ENCODE peak calls at places on chromosome 7, in six cellular contexts. One of them, this sample, is unnamed.

GRCh38 chr7:28533731-28534531 is 121.6 kb downstream of the CREB5 start:
- DNase-seq in CD4-positive, alpha-beta memory T cell: no peak
- DNase-seq in adrenal gland: no peak
- DNase-seq in pancreas: no peak
- DNase-seq in lower lobe of right lung: no peak
- DNase-seq in stomach: no peak
- DNase-seq in this sample: no peak

GRCh38 chr7:119271147-119271779 is 1001.7 kb upstream of the KCND2 start:
- DNase-seq in CD4-positive, alpha-beta memory T cell: no peak
- DNase-seq in adrenal gland: no peak
- DNase-seq in pancreas: peak; percentile 4
- DNase-seq in lower lobe of right lung: no peak
- DNase-seq in stomach: no peak
- DNase-seq in this sample: no peak

GRCh38 chr7:38215734-38216670 is 38.0 kb downstream of the STARD3NL start:
- DNase-seq in CD4-positive, alpha-beta memory T cell: peak; percentile 75
- DNase-seq in adrenal gland: peak; percentile 82
- DNase-seq in pancreas: peak; percentile 85
- DNase-seq in lower lobe of right lung: peak; percentile 87
- DNase-seq in stomach: peak; percentile 74
- DNase-seq in this sample: peak; percentile 71

GRCh38 chr7:98619450-98620321 is 2.6 kb downstream of the NPTX2 start:
- DNase-seq in CD4-positive, alpha-beta memory T cell: no peak
- DNase-seq in adrenal gland: peak; percentile 75
- DNase-seq in pancreas: peak; percentile 87
- DNase-seq in lower lobe of right lung: no peak
- DNase-seq in stomach: peak; percentile 40
- DNase-seq in this sample: peak; percentile 79

GRCh38 chr7:107980671-107981190 is 22.2 kb downstream of the LAMB1 start:
- DNase-seq in CD4-positive, alpha-beta memory T cell: no peak
- DNase-seq in adrenal gland: no peak
- DNase-seq in pancreas: no peak
- DNase-seq in lower lobe of right lung: no peak
- DNase-seq in stomach: no peak
- DNase-seq in this sample: no peak

GRCh38 chr7:20064974-20065862 is 152.0 kb downstream of the MACC1 start:
- DNase-seq in CD4-positive, alpha-beta memory T cell: no peak
- DNase-seq in adrenal gland: no peak
- DNase-seq in pancreas: no peak
- DNase-seq in lower lobe of right lung: no peak
- DNase-seq in stomach: no peak
- DNase-seq in this sample: no peak

GRCh38 chr7:138992052-138992531 is 10.9 kb upstream of the KIAA1549 start:
- DNase-seq in CD4-positive, alpha-beta memory T cell: no peak
- DNase-seq in adrenal gland: no peak
- DNase-seq in pancreas: no peak
- DNase-seq in lower lobe of right lung: no peak
- DNase-seq in stomach: no peak
- DNase-seq in this sample: no peak

GRCh38 chr7:148650232-148650858 is 48.4 kb upstream of the CUL1 start:
- DNase-seq in CD4-positive, alpha-beta memory T cell: no peak
- DNase-seq in adrenal gland: no peak
- DNase-seq in pancreas: no peak
- DNase-seq in lower lobe of right lung: no peak
- DNase-seq in stomach: no peak
- DNase-seq in this sample: no peak

GRCh38 chr7:92205987-92206386 is 27.0 kb upstream of the LRRD1 start:
- DNase-seq in CD4-positive, alpha-beta memory T cell: no peak
- DNase-seq in adrenal gland: no peak
- DNase-seq in pancreas: no peak
- DNase-seq in lower lobe of right lung: no peak
- DNase-seq in stomach: no peak
- DNase-seq in this sample: no peak

GRCh38 chr7:132410385-132410784 is 165.9 kb downstream of the PLXNA4 start:
- DNase-seq in CD4-positive, alpha-beta memory T cell: no peak
- DNase-seq in adrenal gland: no peak
- DNase-seq in pancreas: no peak
- DNase-seq in lower lobe of right lung: no peak
- DNase-seq in stomach: no peak
- DNase-seq in this sample: no peak

GRCh38 chr7:14924398-14924797 is 21.8 kb upstream of the DGKB start:
- DNase-seq in CD4-positive, alpha-beta memory T cell: no peak
- DNase-seq in adrenal gland: no peak
- DNase-seq in pancreas: no peak
- DNase-seq in lower lobe of right lung: no peak
- DNase-seq in stomach: no peak
- DNase-seq in this sample: no peak

GRCh38 chr7:107564553-107565298 is 955 bp downstream of the DUS4L start:
- DNase-seq in CD4-positive, alpha-beta memory T cell: no peak
- DNase-seq in adrenal gland: no peak
- DNase-seq in pancreas: no peak
- DNase-seq in lower lobe of right lung: no peak
- DNase-seq in stomach: no peak
- DNase-seq in this sample: no peak

GRCh38 chr7:74174606-74175082 is 488 bp downstream of the EIF4H start:
- DNase-seq in CD4-positive, alpha-beta memory T cell: peak; percentile 58
- DNase-seq in adrenal gland: peak; percentile 58
- DNase-seq in pancreas: peak; percentile 77
- DNase-seq in lower lobe of right lung: no peak
- DNase-seq in stomach: peak; percentile 31
- DNase-seq in this sample: peak; percentile 61

GRCh38 chr7:80247144-80247543 is 112.5 kb downstream of the GNAI1 start:
- DNase-seq in CD4-positive, alpha-beta memory T cell: no peak
- DNase-seq in adrenal gland: no peak
- DNase-seq in pancreas: no peak
- DNase-seq in lower lobe of right lung: no peak
- DNase-seq in stomach: no peak
- DNase-seq in this sample: no peak

GRCh38 chr7:24764972-24765744 is 7.9 kb upstream of the GSDME start:
- DNase-seq in CD4-positive, alpha-beta memory T cell: no peak
- DNase-seq in adrenal gland: no peak
- DNase-seq in pancreas: no peak
- DNase-seq in lower lobe of right lung: no peak
- DNase-seq in stomach: no peak
- DNase-seq in this sample: no peak

GRCh38 chr7:113775401-113775800 is 143.4 kb downstream of the PPP1R3A start:
- DNase-seq in CD4-positive, alpha-beta memory T cell: no peak
- DNase-seq in adrenal gland: no peak
- DNase-seq in pancreas: no peak
- DNase-seq in lower lobe of right lung: no peak
- DNase-seq in stomach: no peak
- DNase-seq in this sample: no peak

GRCh38 chr7:42226354-42226941 is 10.6 kb downstream of the GLI3 start:
- DNase-seq in CD4-positive, alpha-beta memory T cell: no peak
- DNase-seq in adrenal gland: no peak
- DNase-seq in pancreas: no peak
- DNase-seq in lower lobe of right lung: no peak
- DNase-seq in stomach: no peak
- DNase-seq in this sample: no peak

GRCh38 chr7:65251851-65252620 is 121.6 kb upstream of the ZNF92 start:
- DNase-seq in CD4-positive, alpha-beta memory T cell: peak; percentile 64
- DNase-seq in adrenal gland: peak; percentile 53
- DNase-seq in pancreas: peak; percentile 81
- DNase-seq in lower lobe of right lung: peak; percentile 78
- DNase-seq in stomach: peak; percentile 56
- DNase-seq in this sample: peak; percentile 69

GRCh38 chr7:94276046-94276445 is 118.6 kb upstream of the COL1A2 start:
- DNase-seq in CD4-positive, alpha-beta memory T cell: no peak
- DNase-seq in adrenal gland: no peak
- DNase-seq in pancreas: no peak
- DNase-seq in lower lobe of right lung: no peak
- DNase-seq in stomach: no peak
- DNase-seq in this sample: no peak

GRCh38 chr7:44293561-44294324 is 31.7 kb downstream of the CAMK2B start:
- DNase-seq in CD4-positive, alpha-beta memory T cell: peak; percentile 31
- DNase-seq in adrenal gland: peak; percentile 16
- DNase-seq in pancreas: no peak
- DNase-seq in lower lobe of right lung: peak; percentile 44
- DNase-seq in stomach: peak; percentile 25
- DNase-seq in this sample: peak; percentile 21

GRCh38 chr7:34596887-34597286 is 61.1 kb upstream of the NPSR1 start:
- DNase-seq in CD4-positive, alpha-beta memory T cell: no peak
- DNase-seq in adrenal gland: no peak
- DNase-seq in pancreas: no peak
- DNase-seq in lower lobe of right lung: no peak
- DNase-seq in stomach: no peak
- DNase-seq in this sample: no peak

GRCh38 chr7:141584935-141585334 is 33.7 kb downstream of the AGK start:
- DNase-seq in CD4-positive, alpha-beta memory T cell: no peak
- DNase-seq in adrenal gland: no peak
- DNase-seq in pancreas: no peak
- DNase-seq in lower lobe of right lung: no peak
- DNase-seq in stomach: no peak
- DNase-seq in this sample: no peak

GRCh38 chr7:98868450-98868849 is 1.4 kb downstream of the TMEM130 start:
- DNase-seq in CD4-positive, alpha-beta memory T cell: no peak
- DNase-seq in adrenal gland: no peak
- DNase-seq in pancreas: no peak
- DNase-seq in lower lobe of right lung: no peak
- DNase-seq in stomach: no peak
- DNase-seq in this sample: no peak

GRCh38 chr7:36358589-36358988 is 31.1 kb upstream of the ANLN start:
- DNase-seq in CD4-positive, alpha-beta memory T cell: no peak
- DNase-seq in adrenal gland: no peak
- DNase-seq in pancreas: no peak
- DNase-seq in lower lobe of right lung: no peak
- DNase-seq in stomach: no peak
- DNase-seq in this sample: no peak
- H3K27me3 ChIP-seq in CD4-positive, alpha-beta memory T cell: no peaks in the 10 kb centered on the region
- H3K27me3 ChIP-seq in adrenal gland: no peaks in the 10 kb centered on the region
- H3K27me3 ChIP-seq in pancreas: no peaks in the 10 kb centered on the region
- H3K27me3 ChIP-seq in lower lobe of right lung: no peaks in the 10 kb centered on the region
- H3K27me3 ChIP-seq in stomach: no peaks in the 10 kb centered on the region
- H3K27me3 ChIP-seq in this sample: no peaks in the 10 kb centered on the region

GRCh38 chr7:36152756-36153570 is at the start of gene EEPD1:
- DNase-seq in CD4-positive, alpha-beta memory T cell: peak; percentile 99
- DNase-seq in adrenal gland: peak; percentile 100
- DNase-seq in pancreas: peak; percentile 100
- DNase-seq in lower lobe of right lung: peak; percentile 100
- DNase-seq in stomach: peak; percentile 100
- DNase-seq in this sample: peak; percentile 100
- H3K4me1 ChIP-seq in CD4-positive, alpha-beta memory T cell: peaks cover 44% of the 10 kb centered on the region
- H3K4me1 ChIP-seq in adrenal gland: peaks cover 37% of the 10 kb centered on the region
- H3K4me1 ChIP-seq in pancreas: peaks cover 34% of the 10 kb centered on the region
- H3K4me1 ChIP-seq in lower lobe of right lung: peaks cover 37% of the 10 kb centered on the region
- H3K4me1 ChIP-seq in stomach: peaks cover 52% of the 10 kb centered on the region
- H3K4me1 ChIP-seq in this sample: no peaks in the 10 kb centered on the region

DNA sequence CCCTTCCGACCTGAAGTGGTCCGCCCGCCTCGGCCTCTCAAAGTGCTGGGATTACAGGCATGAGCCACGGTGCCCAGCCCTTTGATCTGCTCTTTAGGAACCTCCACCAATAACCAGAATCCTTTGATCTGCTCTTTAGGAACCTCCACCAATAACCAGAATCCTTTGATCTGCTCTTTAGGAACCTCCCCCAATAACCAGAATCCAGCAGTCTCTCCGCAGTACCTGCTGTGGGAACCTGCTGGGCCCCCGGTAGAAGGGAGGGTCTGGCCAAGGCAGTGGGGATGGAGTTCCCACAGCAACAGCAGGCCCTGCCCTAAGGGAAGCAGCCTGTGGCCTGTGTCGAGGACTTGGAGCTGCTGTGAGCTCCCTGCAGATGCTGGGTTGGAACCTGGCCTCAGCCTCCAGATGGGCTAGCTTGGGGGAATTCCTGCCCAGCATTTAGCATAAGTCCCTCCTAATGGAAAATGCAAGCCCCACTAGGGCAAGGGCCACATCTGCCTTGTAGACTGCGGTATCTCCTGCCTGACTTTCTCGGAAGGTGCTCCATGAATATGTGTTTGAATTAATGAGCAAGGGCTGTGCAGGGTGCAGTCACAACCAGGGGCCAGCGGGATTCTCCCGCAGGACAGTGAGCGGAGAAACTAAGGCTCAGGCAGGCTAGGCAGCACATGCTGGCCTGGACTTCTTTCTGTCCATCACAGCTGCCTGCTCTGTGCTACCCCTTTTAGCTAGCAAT is 165.8 kb downstream of the UBE2H start:
- DNase-seq in CD4-positive, alpha-beta memory T cell: no peak
- DNase-seq in adrenal gland: no peak
- DNase-seq in pancreas: no peak
- DNase-seq in lower lobe of right lung: no peak
- DNase-seq in stomach: no peak
- DNase-seq in this sample: no peak
- H3K27me3 ChIP-seq in CD4-positive, alpha-beta memory T cell: peaks cover 42% of the 10 kb centered on the region
- H3K27me3 ChIP-seq in adrenal gland: peaks cover 42% of the 10 kb centered on the region
- H3K27me3 ChIP-seq in pancreas: peaks cover 15% of the 10 kb centered on the region
- H3K27me3 ChIP-seq in lower lobe of right lung: peaks cover 64% of the 10 kb centered on the region
- H3K27me3 ChIP-seq in stomach: peaks cover 83% of the 10 kb centered on the region
- H3K27me3 ChIP-seq in this sample: no peaks in the 10 kb centered on the region

GRCh38 chr7:1050254-1050906 is 6.0 kb downstream of the GPR146 start:
- DNase-seq in CD4-positive, alpha-beta memory T cell: no peak
- DNase-seq in adrenal gland: no peak
- DNase-seq in pancreas: peak; percentile 51
- DNase-seq in lower lobe of right lung: peak; percentile 37
- DNase-seq in stomach: no peak
- DNase-seq in this sample: no peak

GRCh38 chr7:1053002-1053411 is 8.7 kb downstream of the GPR146 start:
- DNase-seq in CD4-positive, alpha-beta memory T cell: no peak
- DNase-seq in adrenal gland: peak; percentile 42
- DNase-seq in pancreas: peak; percentile 73
- DNase-seq in lower lobe of right lung: no peak
- DNase-seq in stomach: no peak
- DNase-seq in this sample: no peak

GRCh38 chr7:1050956-1051690 is 6.8 kb downstream of the GPR146 start:
- DNase-seq in CD4-positive, alpha-beta memory T cell: no peak
- DNase-seq in adrenal gland: no peak
- DNase-seq in pancreas: peak; percentile 49
- DNase-seq in lower lobe of right lung: peak; percentile 43
- DNase-seq in stomach: no peak
- DNase-seq in this sample: no peak

GRCh38 chr7:1053816-1054370 is 9.5 kb downstream of the GPR146 start:
- DNase-seq in CD4-positive, alpha-beta memory T cell: no peak
- DNase-seq in adrenal gland: no peak
- DNase-seq in pancreas: peak; percentile 43
- DNase-seq in lower lobe of right lung: no peak
- DNase-seq in stomach: no peak
- DNase-seq in this sample: no peak

DNA sequence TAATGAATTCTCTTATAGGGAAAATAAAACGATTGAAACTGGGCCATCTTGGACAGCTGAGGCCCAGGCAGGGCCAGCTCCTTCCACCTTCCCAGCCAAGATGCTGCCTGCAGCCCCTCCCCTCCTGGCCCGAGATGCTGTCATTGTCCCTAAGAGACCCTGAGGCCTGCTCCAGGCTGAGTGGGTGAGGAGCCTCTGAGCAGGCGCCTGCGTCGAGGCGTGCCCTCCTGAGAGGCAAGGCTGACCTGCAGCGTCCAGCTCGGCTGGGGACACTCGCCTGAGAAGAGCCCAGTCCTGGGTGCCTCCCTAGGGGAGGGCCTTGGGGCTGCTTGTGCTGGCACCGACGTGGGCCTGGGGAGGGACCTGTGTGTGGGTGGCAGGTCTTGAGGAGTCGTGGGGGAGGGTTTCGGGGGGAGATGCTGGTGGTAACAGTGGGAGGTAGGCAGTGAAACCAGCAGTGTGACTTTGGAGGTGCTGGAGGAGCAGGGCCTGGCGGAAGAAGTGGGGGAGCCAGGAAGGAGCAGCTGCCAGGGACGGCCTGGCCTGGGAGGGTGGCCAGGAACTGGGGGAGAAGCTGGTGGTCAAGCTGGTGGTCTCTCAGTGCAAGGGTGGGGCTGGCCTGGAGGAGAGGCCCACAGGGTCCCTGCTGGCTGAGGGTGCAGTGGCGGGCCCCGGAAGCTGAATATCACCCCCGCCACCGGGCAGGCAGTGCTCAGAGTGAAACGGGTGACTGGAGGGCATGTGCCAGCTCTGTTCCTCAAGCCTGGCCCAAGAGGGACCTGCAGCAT is 7.9 kb downstream of the GPR146 start:
- DNase-seq in CD4-positive, alpha-beta memory T cell: no peak
- DNase-seq in adrenal gland: no peak
- DNase-seq in pancreas: peak; percentile 60
- DNase-seq in lower lobe of right lung: peak; percentile 43
- DNase-seq in stomach: no peak
- DNase-seq in this sample: no peak
- H3K4me1 ChIP-seq in CD4-positive, alpha-beta memory T cell: peaks cover 52% of the 10 kb centered on the region
- H3K4me1 ChIP-seq in adrenal gland: peaks cover 56% of the 10 kb centered on the region
- H3K4me1 ChIP-seq in pancreas: peaks cover under 1% of the 10 kb centered on the region
- H3K4me1 ChIP-seq in lower lobe of right lung: peaks cover 93% of the 10 kb centered on the region
- H3K4me1 ChIP-seq in stomach: peaks cover 100% of the 10 kb centered on the region
- H3K4me1 ChIP-seq in this sample: peaks cover 35% of the 10 kb centered on the region